ENCODE peak calls at places on chromosomes 7 and 10, in five cellular contexts. T is A549, X is uterus, A is small intestine, Y is T1000. L is an unnamed sample.

GRCh38 chr10:101580486-101581399 is 7.3 kb downstream of the POLL start:
- DNase-seq in T (no peak), Y (no peak), X (no peak), A (no peak), L (no peak)

GRCh38 chr10:34670101-34670500 is 145.0 kb downstream of the PARD3 start:
- DNase-seq in A (no peak), X (no peak), Y (no peak), T (no peak), L (no peak)

GRCh38 chr10:63115732-63116383 is 17.3 kb upstream of the NRBF2 start:
- DNase-seq in T (no peak), Y (no peak), A (no peak), X (peak; percentile 87), L (no peak)

GRCh38 chr10:59649606-59650346 is 59.9 kb downstream of the SLC16A9 start:
- DNase-seq in T (no peak), Y (no peak), X (no peak), A (no peak), L (no peak)

GRCh38 chr10:32379314-32379949 is 32.5 kb upstream of the EPC1 start:
- DNase-seq in X (no peak), T (no peak), Y (no peak), A (peak; percentile 31), L (peak; percentile 17)

GRCh38 chr10:14601872-14602725 is 172.6 kb downstream of the FAM107B start:
- DNase-seq in Y (peak; percentile 99), A (peak; percentile 70), X (peak; percentile 34), T (peak; percentile 61), L (no peak)

GRCh38 chr7:51430480-51431086 is 114.0 kb upstream of the COBL start:
- DNase-seq in A (peak; percentile 59), Y (peak; percentile 24), X (no peak), T (peak; percentile 74), L (peak; percentile 63)

GRCh38 chr7:47293884-47294568 is 287.9 kb downstream of the TNS3 start:
- DNase-seq in A (no peak), Y (no peak), T (no peak), X (peak; percentile 85), L (no peak)

GRCh38 chr7:9680713-9681112 is 1247.3 kb downstream of the NXPH1 start:
- DNase-seq in A (no peak), Y (no peak), X (no peak), T (no peak), L (no peak)

GRCh38 chr10:42937048-42937447 is 139.8 kb upstream of the RET start:
- DNase-seq in Y (no peak), A (no peak), T (no peak), X (no peak), L (no peak)

GRCh38 chr7:17948503-17949238 is 8.4 kb upstream of the SNX13 start:
- DNase-seq in T (no peak), Y (no peak), X (no peak), A (peak; percentile 72), L (no peak)

GRCh38 chr10:100043796-100044195 is 34.0 kb upstream of the DNMBP start:
- DNase-seq in X (peak; percentile 23), A (peak; percentile 12), Y (no peak), T (no peak), L (no peak)

GRCh38 chr7:128117691-128118090 is 86.5 kb upstream of the LRRC4 start:
- DNase-seq in Y (no peak), T (no peak), X (no peak), A (no peak), L (no peak)

GRCh38 chr10:119118231-119118630 is 14.3 kb downstream of the DENND10 start:
- DNase-seq in A (no peak), Y (no peak), X (no peak), T (no peak), L (no peak)

GRCh38 chr10:14554843-14555205 is 219.9 kb downstream of the FAM107B start:
- DNase-seq in X (no peak), A (no peak), Y (no peak), T (no peak), L (no peak)

GRCh38 chr10:50452603-50453002 is 171.2 kb downstream of the SGMS1 start:
- DNase-seq in T (no peak), A (no peak), Y (no peak), X (no peak), L (no peak)

GRCh38 chr7:21507627-21508343 is 35.1 kb upstream of the DNAH11 start:
- DNase-seq in T (no peak), Y (no peak), X (no peak), A (peak; percentile 61), L (peak; percentile 10)

GRCh38 chr7:34060548-34060947 is 155.2 kb downstream of the BMPER start:
- DNase-seq in Y (no peak), A (no peak), X (no peak), T (peak; percentile 24), L (no peak)

GRCh38 chr10:1300218-1300617 is 244.0 kb downstream of the WDR37 start:
- DNase-seq in X (no peak), A (no peak), T (no peak), Y (no peak), L (no peak)